ENCODE peak calls at places on chromosomes 3 and 15, in eight cellular contexts. One of them, this sample, is unnamed.

GRCh38 chr15:92391640-92392039 is 2.0 kb upstream of the ST8SIA2 start:
- DNase-seq in fibroblast of lung: peak; percentile 45
- DNase-seq in CD4-positive, alpha-beta T cell: no peak
- DNase-seq in heart right ventricle: no peak
- DNase-seq in endodermal cell: peak; percentile 83
- DNase-seq in PC-3: peak; percentile 31
- DNase-seq in AG04450: no peak
- DNase-seq in naive thymus-derived CD4-positive, alpha-beta T cell: no peak
- DNase-seq in this sample: no peak

GRCh38 chr15:76514292-76514691 is 177.7 kb downstream of the ISL2 start:
- DNase-seq in endodermal cell: no peak
- DNase-seq in fibroblast of lung: no peak
- DNase-seq in heart right ventricle: no peak
- DNase-seq in PC-3: no peak
- DNase-seq in AG04450: no peak
- DNase-seq in naive thymus-derived CD4-positive, alpha-beta T cell: no peak
- DNase-seq in CD4-positive, alpha-beta T cell: no peak
- DNase-seq in this sample: no peak

GRCh38 chr3:98148751-98149150 is 1.5 kb downstream of the OR5H14 start:
- DNase-seq in fibroblast of lung: no peak
- DNase-seq in heart right ventricle: no peak
- DNase-seq in AG04450: no peak
- DNase-seq in endodermal cell: no peak
- DNase-seq in PC-3: no peak
- DNase-seq in CD4-positive, alpha-beta T cell: no peak
- DNase-seq in naive thymus-derived CD4-positive, alpha-beta T cell: no peak
- DNase-seq in this sample: no peak

GRCh38 chr3:25573386-25574171 is 91.1 kb downstream of the TOP2B start:
- DNase-seq in naive thymus-derived CD4-positive, alpha-beta T cell: no peak
- DNase-seq in PC-3: peak; percentile 25
- DNase-seq in CD4-positive, alpha-beta T cell: no peak
- DNase-seq in endodermal cell: no peak
- DNase-seq in heart right ventricle: no peak
- DNase-seq in fibroblast of lung: peak; percentile 81
- DNase-seq in AG04450: no peak
- DNase-seq in this sample: no peak

GRCh38 chr3:33131328-33132018 is 17.7 kb downstream of the CRTAP start:
- DNase-seq in CD4-positive, alpha-beta T cell: peak; percentile 5
- DNase-seq in heart right ventricle: no peak
- DNase-seq in AG04450: peak; percentile 41
- DNase-seq in fibroblast of lung: peak; percentile 71
- DNase-seq in naive thymus-derived CD4-positive, alpha-beta T cell: peak; percentile 39
- DNase-seq in PC-3: peak; percentile 85
- DNase-seq in endodermal cell: peak; percentile 83
- DNase-seq in this sample: peak; percentile 15

GRCh38 chr3:42721690-42722089 is 19.1 kb upstream of the HHATL start:
- DNase-seq in AG04450: no peak
- DNase-seq in PC-3: no peak
- DNase-seq in naive thymus-derived CD4-positive, alpha-beta T cell: no peak
- DNase-seq in endodermal cell: no peak
- DNase-seq in heart right ventricle: no peak
- DNase-seq in CD4-positive, alpha-beta T cell: no peak
- DNase-seq in fibroblast of lung: no peak
- DNase-seq in this sample: no peak

GRCh38 chr3:15634671-15635661 is 33.4 kb downstream of the BTD start:
- DNase-seq in AG04450: no peak
- DNase-seq in fibroblast of lung: peak; percentile 97
- DNase-seq in naive thymus-derived CD4-positive, alpha-beta T cell: no peak
- DNase-seq in CD4-positive, alpha-beta T cell: no peak
- DNase-seq in heart right ventricle: no peak
- DNase-seq in PC-3: no peak
- DNase-seq in endodermal cell: no peak
- DNase-seq in this sample: no peak

GRCh38 chr3:15206662-15207576 is 873 bp downstream of the CAPN7 start:
- DNase-seq in endodermal cell: peak; percentile 63
- DNase-seq in fibroblast of lung: peak; percentile 51
- DNase-seq in heart right ventricle: no peak
- DNase-seq in AG04450: no peak
- DNase-seq in PC-3: peak; percentile 48
- DNase-seq in CD4-positive, alpha-beta T cell: no peak
- DNase-seq in naive thymus-derived CD4-positive, alpha-beta T cell: peak; percentile 33
- DNase-seq in this sample: no peak

GRCh38 chr3:120177151-120177550 is 82.9 kb upstream of the GSK3B start:
- DNase-seq in endodermal cell: peak; percentile 79
- DNase-seq in CD4-positive, alpha-beta T cell: no peak
- DNase-seq in heart right ventricle: peak; percentile 23
- DNase-seq in fibroblast of lung: peak; percentile 81
- DNase-seq in AG04450: peak; percentile 50
- DNase-seq in naive thymus-derived CD4-positive, alpha-beta T cell: no peak
- DNase-seq in PC-3: peak; percentile 93
- DNase-seq in this sample: no peak

GRCh38 chr15:35753486-35753885 is 207.5 kb upstream of the DPH6 start:
- DNase-seq in CD4-positive, alpha-beta T cell: no peak
- DNase-seq in heart right ventricle: no peak
- DNase-seq in PC-3: peak; percentile 80
- DNase-seq in AG04450: peak; percentile 6
- DNase-seq in naive thymus-derived CD4-positive, alpha-beta T cell: no peak
- DNase-seq in endodermal cell: no peak
- DNase-seq in fibroblast of lung: peak; percentile 90
- DNase-seq in this sample: no peak

GRCh38 chr3:33081812-33082211 is 15.1 kb downstream of the GLB1 start:
- DNase-seq in AG04450: no peak
- DNase-seq in naive thymus-derived CD4-positive, alpha-beta T cell: no peak
- DNase-seq in PC-3: no peak
- DNase-seq in endodermal cell: no peak
- DNase-seq in heart right ventricle: no peak
- DNase-seq in CD4-positive, alpha-beta T cell: no peak
- DNase-seq in fibroblast of lung: no peak
- DNase-seq in this sample: no peak

GRCh38 chr3:141795311-141795710 is 32.1 kb downstream of the GRK7 start:
- DNase-seq in AG04450: no peak
- DNase-seq in PC-3: no peak
- DNase-seq in endodermal cell: no peak
- DNase-seq in CD4-positive, alpha-beta T cell: no peak
- DNase-seq in fibroblast of lung: no peak
- DNase-seq in heart right ventricle: no peak
- DNase-seq in naive thymus-derived CD4-positive, alpha-beta T cell: no peak
- DNase-seq in this sample: no peak

GRCh38 chr15:80026754-80027153 is 32.7 kb upstream of the ZFAND6 start:
- DNase-seq in PC-3: no peak
- DNase-seq in endodermal cell: no peak
- DNase-seq in fibroblast of lung: no peak
- DNase-seq in AG04450: no peak
- DNase-seq in naive thymus-derived CD4-positive, alpha-beta T cell: no peak
- DNase-seq in CD4-positive, alpha-beta T cell: no peak
- DNase-seq in heart right ventricle: no peak
- DNase-seq in this sample: no peak

GRCh38 chr3:7190094-7190493 is 329.2 kb downstream of the GRM7 start:
- DNase-seq in heart right ventricle: no peak
- DNase-seq in fibroblast of lung: peak; percentile 66
- DNase-seq in AG04450: no peak
- DNase-seq in naive thymus-derived CD4-positive, alpha-beta T cell: no peak
- DNase-seq in CD4-positive, alpha-beta T cell: no peak
- DNase-seq in endodermal cell: no peak
- DNase-seq in PC-3: no peak
- DNase-seq in this sample: no peak
- H3K9me3 ChIP-seq in heart right ventricle: no peaks in the 10 kb centered on the region
- H3K9me3 ChIP-seq in fibroblast of lung: no peaks in the 10 kb centered on the region
- H3K9me3 ChIP-seq in AG04450: peaks cover 6% of the 10 kb centered on the region
- H3K9me3 ChIP-seq in naive thymus-derived CD4-positive, alpha-beta T cell: no peaks in the 10 kb centered on the region
- H3K9me3 ChIP-seq in CD4-positive, alpha-beta T cell: no peaks in the 10 kb centered on the region
- H3K9me3 ChIP-seq in endodermal cell: no peaks in the 10 kb centered on the region
- H3K9me3 ChIP-seq in PC-3: peaks cover 37% of the 10 kb centered on the region
- H3K9me3 ChIP-seq in this sample: no peaks in the 10 kb centered on the region

DNA sequence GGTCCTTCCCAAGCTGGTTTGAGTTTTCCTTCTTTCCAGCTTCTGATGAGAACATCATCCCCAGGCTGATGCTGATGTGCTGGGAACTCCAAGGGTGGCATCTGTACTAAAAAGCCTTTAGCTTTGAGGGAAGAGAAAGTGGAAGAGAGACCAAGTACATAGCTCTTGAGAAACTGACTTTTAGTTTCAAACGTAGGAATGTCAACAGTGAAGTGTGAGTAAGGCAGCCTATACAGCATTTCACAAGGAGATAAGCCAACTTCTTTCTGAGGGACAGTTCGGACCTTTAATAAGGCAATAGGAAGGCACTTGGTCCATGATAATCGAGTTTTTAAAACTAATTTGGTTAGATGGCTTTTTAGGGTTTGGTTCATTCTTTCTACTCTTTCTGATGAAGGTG is 53.7 kb downstream of the DLG1 start:
- DNase-seq in AG04450: no peak
- DNase-seq in endodermal cell: no peak
- DNase-seq in naive thymus-derived CD4-positive, alpha-beta T cell: no peak
- DNase-seq in heart right ventricle: no peak
- DNase-seq in CD4-positive, alpha-beta T cell: no peak
- DNase-seq in fibroblast of lung: no peak
- DNase-seq in PC-3: no peak
- DNase-seq in this sample: no peak
- H3K9me3 ChIP-seq in AG04450: peaks cover 26% of the 10 kb centered on the region
- H3K9me3 ChIP-seq in endodermal cell: peaks cover 100% of the 10 kb centered on the region
- H3K9me3 ChIP-seq in naive thymus-derived CD4-positive, alpha-beta T cell: peaks cover 4% of the 10 kb centered on the region
- H3K9me3 ChIP-seq in heart right ventricle: peaks cover 39% of the 10 kb centered on the region
- H3K9me3 ChIP-seq in CD4-positive, alpha-beta T cell: peaks cover 50% of the 10 kb centered on the region
- H3K9me3 ChIP-seq in fibroblast of lung: no peaks in the 10 kb centered on the region
- H3K9me3 ChIP-seq in PC-3: peaks cover 56% of the 10 kb centered on the region
- H3K9me3 ChIP-seq in this sample: peaks cover 11% of the 10 kb centered on the region

GRCh38 chr3:123920868-123921267 is 36.7 kb upstream of the MYLK start:
- DNase-seq in PC-3: no peak
- DNase-seq in fibroblast of lung: peak; percentile 12
- DNase-seq in CD4-positive, alpha-beta T cell: no peak
- DNase-seq in AG04450: no peak
- DNase-seq in endodermal cell: no peak
- DNase-seq in heart right ventricle: no peak
- DNase-seq in naive thymus-derived CD4-positive, alpha-beta T cell: no peak
- DNase-seq in this sample: no peak
- H3K9me3 ChIP-seq in PC-3: peaks cover 7% of the 10 kb centered on the region
- H3K9me3 ChIP-seq in fibroblast of lung: no peaks in the 10 kb centered on the region
- H3K9me3 ChIP-seq in CD4-positive, alpha-beta T cell: peaks cover 15% of the 10 kb centered on the region
- H3K9me3 ChIP-seq in AG04450: no peaks in the 10 kb centered on the region
- H3K9me3 ChIP-seq in endodermal cell: peaks cover 34% of the 10 kb centered on the region
- H3K9me3 ChIP-seq in heart right ventricle: peaks cover 17% of the 10 kb centered on the region
- H3K9me3 ChIP-seq in naive thymus-derived CD4-positive, alpha-beta T cell: peaks cover 4% of the 10 kb centered on the region
- H3K9me3 ChIP-seq in this sample: peaks cover 5% of the 10 kb centered on the region

GRCh38 chr15:42094512-42094963 is at the start of gene PLA2G4D:
- DNase-seq in CD4-positive, alpha-beta T cell: no peak
- DNase-seq in fibroblast of lung: no peak
- DNase-seq in AG04450: no peak
- DNase-seq in PC-3: peak; percentile 60
- DNase-seq in endodermal cell: no peak
- DNase-seq in naive thymus-derived CD4-positive, alpha-beta T cell: no peak
- DNase-seq in heart right ventricle: no peak
- DNase-seq in this sample: no peak
- H3K9me3 ChIP-seq in CD4-positive, alpha-beta T cell: no peaks in the 10 kb centered on the region
- H3K9me3 ChIP-seq in fibroblast of lung: no peaks in the 10 kb centered on the region
- H3K9me3 ChIP-seq in AG04450: no peaks in the 10 kb centered on the region
- H3K9me3 ChIP-seq in PC-3: no peaks in the 10 kb centered on the region
- H3K9me3 ChIP-seq in endodermal cell: no peaks in the 10 kb centered on the region
- H3K9me3 ChIP-seq in naive thymus-derived CD4-positive, alpha-beta T cell: no peaks in the 10 kb centered on the region
- H3K9me3 ChIP-seq in heart right ventricle: no peaks in the 10 kb centered on the region
- H3K9me3 ChIP-seq in this sample: no peaks in the 10 kb centered on the region

GRCh38 chr15:27897481-27897880 is 201.6 kb downstream of the OCA2 start:
- DNase-seq in naive thymus-derived CD4-positive, alpha-beta T cell: no peak
- DNase-seq in PC-3: no peak
- DNase-seq in endodermal cell: no peak
- DNase-seq in AG04450: no peak
- DNase-seq in CD4-positive, alpha-beta T cell: no peak
- DNase-seq in heart right ventricle: no peak
- DNase-seq in fibroblast of lung: no peak
- DNase-seq in this sample: no peak
- H3K9me3 ChIP-seq in naive thymus-derived CD4-positive, alpha-beta T cell: no peaks in the 10 kb centered on the region
- H3K9me3 ChIP-seq in PC-3: peaks cover 11% of the 10 kb centered on the region
- H3K9me3 ChIP-seq in endodermal cell: peaks cover 24% of the 10 kb centered on the region
- H3K9me3 ChIP-seq in AG04450: peaks cover 11% of the 10 kb centered on the region
- H3K9me3 ChIP-seq in CD4-positive, alpha-beta T cell: peaks cover 15% of the 10 kb centered on the region
- H3K9me3 ChIP-seq in heart right ventricle: peaks cover 18% of the 10 kb centered on the region
- H3K9me3 ChIP-seq in fibroblast of lung: no peaks in the 10 kb centered on the region
- H3K9me3 ChIP-seq in this sample: peaks cover 4% of the 10 kb centered on the region

DNA sequence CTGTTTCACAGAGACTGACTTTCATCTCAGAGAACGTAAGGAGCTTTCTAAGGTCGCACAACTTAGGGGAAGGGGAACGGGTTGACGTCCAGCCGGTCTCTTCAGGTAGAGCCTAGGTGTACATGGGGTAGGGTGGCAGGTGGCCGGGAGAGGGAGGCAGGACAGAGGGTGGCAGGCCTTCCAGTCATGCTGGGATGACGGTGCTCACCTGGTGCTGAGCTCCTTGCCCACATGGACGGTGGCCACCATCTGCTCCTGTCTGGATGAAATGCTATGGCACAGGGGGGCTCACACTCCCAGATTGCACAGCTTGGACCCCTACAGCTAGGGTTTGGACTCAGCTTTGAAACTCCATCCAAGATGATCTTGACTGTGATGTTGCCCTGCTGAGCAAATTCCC is 144.5 kb downstream of the ATP10A start:
- DNase-seq in heart right ventricle: no peak
- DNase-seq in fibroblast of lung: no peak
- DNase-seq in AG04450: no peak
- DNase-seq in CD4-positive, alpha-beta T cell: no peak
- DNase-seq in endodermal cell: peak; percentile 28
- DNase-seq in naive thymus-derived CD4-positive, alpha-beta T cell: no peak
- DNase-seq in PC-3: no peak
- DNase-seq in this sample: no peak
- H3K9me3 ChIP-seq in heart right ventricle: no peaks in the 10 kb centered on the region
- H3K9me3 ChIP-seq in fibroblast of lung: no peaks in the 10 kb centered on the region
- H3K9me3 ChIP-seq in AG04450: no peaks in the 10 kb centered on the region
- H3K9me3 ChIP-seq in CD4-positive, alpha-beta T cell: no peaks in the 10 kb centered on the region
- H3K9me3 ChIP-seq in endodermal cell: no peaks in the 10 kb centered on the region
- H3K9me3 ChIP-seq in naive thymus-derived CD4-positive, alpha-beta T cell: no peaks in the 10 kb centered on the region
- H3K9me3 ChIP-seq in PC-3: no peaks in the 10 kb centered on the region
- H3K9me3 ChIP-seq in this sample: no peaks in the 10 kb centered on the region